ENCODE peak calls at places on chromosomes 3 and 15, in nine cellular contexts. G, W, D, L, V, B, K, A and J are unnamed samples.

GRCh38 chr15:71219646-71220045 is 104.4 kb downstream of the THSD4 start:
- DNase-seq in K (no peak), W (no peak), V (no peak), A (no peak), L (peak), D (no peak), G (peak), B (no peak), J (no peak)

GRCh38 chr3:192090586-192090985 is 629.6 kb downstream of the PYDC2 start:
- DNase-seq in W (no peak), B (no peak), G (no peak), K (no peak), A (no peak), V (no peak), D (no peak), L (no peak), J (no peak)

GRCh38 chr3:128167973-128168674 is 14.8 kb downstream of the EEFSEC start:
- DNase-seq in D (no peak), V (no peak), A (no peak), G (no peak), W (no peak), K (no peak), B (no peak), L (no peak), J (no peak)

GRCh38 chr3:13353936-13354542 is 66.1 kb downstream of the NUP210 start:
- DNase-seq in B (no peak), W (no peak), L (no peak), A (no peak), G (peak), V (no peak), D (no peak), K (no peak), J (no peak)

GRCh38 chr3:6799264-6799915 is 61.5 kb upstream of the GRM7 start:
- DNase-seq in D (peak), A (peak), V (no peak), L (no peak), K (peak), W (peak), B (peak), G (peak), J (peak)

GRCh38 chr15:92538115-92538514 is 117.5 kb downstream of the FAM174B start:
- DNase-seq in K (no peak), V (no peak), G (no peak), L (no peak), B (no peak), A (no peak), D (no peak), W (no peak), J (no peak)

GRCh38 chr3:107068980-107069379 is 308.3 kb upstream of the CCDC54 start:
- DNase-seq in V (no peak), K (no peak), W (no peak), A (peak), B (no peak), G (peak), D (no peak), L (peak), J (no peak)

GRCh38 chr3:105963161-105963560 is 94.3 kb upstream of the CBLB start:
- DNase-seq in D (no peak), K (no peak), B (no peak), A (no peak), L (no peak), W (no peak), G (no peak), V (no peak), J (no peak)

GRCh38 chr3:172213765-172214358 is 174.5 kb downstream of the FNDC3B start:
- DNase-seq in D (no peak), K (no peak), B (no peak), L (no peak), W (no peak), G (no peak), V (no peak), A (no peak), J (no peak)

GRCh38 chr15:61500951-61501350 is 271.8 kb upstream of the RORA start:
- DNase-seq in V (no peak), L (no peak), G (no peak), K (no peak), D (no peak), W (no peak), A (no peak), B (no peak), J (no peak)

GRCh38 chr3:59758672-59759071 is 708.8 kb upstream of the CFAP20DC start:
- DNase-seq in A (no peak), G (peak), V (no peak), K (no peak), L (no peak), D (no peak), B (no peak), W (no peak), J (no peak)

GRCh38 chr3:129482721-129483120 is 42.7 kb downstream of the IFT122 start:
- DNase-seq in L (no peak), G (no peak), W (no peak), D (no peak), V (no peak), K (no peak), B (no peak), A (no peak), J (no peak)
- TF ChIP-seq CTCF in L (peak), G (peak), W (no peak), D (no peak), V (no peak), K (no peak), B (no peak), A (no peak), J (peak)

DNA sequence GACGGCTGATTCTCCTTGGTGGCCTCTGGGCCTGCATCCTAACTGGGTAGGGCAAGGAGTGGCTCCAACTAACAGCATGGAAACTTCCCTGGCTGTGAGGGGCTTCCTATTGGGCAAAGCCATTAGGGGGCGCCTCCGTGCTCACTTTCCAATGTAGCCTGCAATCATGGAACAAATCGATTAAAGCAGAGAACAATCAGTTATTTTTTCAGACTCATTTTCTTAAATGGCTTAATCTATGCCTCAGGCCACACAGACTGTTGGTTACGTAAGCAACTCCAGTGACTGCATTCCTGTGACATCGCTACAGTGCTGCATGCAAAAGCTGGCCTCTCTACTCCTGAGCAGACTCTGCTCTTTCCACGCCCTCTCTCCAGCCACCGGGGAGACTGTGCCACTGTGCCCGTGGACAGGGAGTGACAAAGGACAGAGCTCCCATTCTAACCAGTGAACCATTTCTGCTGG is 278.9 kb downstream of the KLF13 start:
- DNase-seq in L (peak), G (peak), W (no peak), A (no peak), D (no peak), B (peak), V (no peak), K (no peak), J (peak)
- TF ChIP-seq CTCF in L (no peak), G (no peak), W (no peak), A (peak), D (no peak), B (no peak), V (no peak), K (no peak), J (peak)

GRCh38 chr3:139043554-139044365 is 932 bp downstream of the PRR23C start:
- DNase-seq in G (no peak), D (no peak), B (no peak), W (no peak), L (no peak), A (no peak), V (no peak), K (no peak), J (no peak)

GRCh38 chr3:139044366-139045210 is at the start of gene PRR23C:
- DNase-seq in B (peak), L (no peak), A (no peak), W (no peak), G (no peak), V (no peak), K (no peak), D (no peak), J (no peak)
- TF ChIP-seq CTCF in B (no peak), L (no peak), A (no peak), W (no peak), G (no peak), V (no peak), K (peak), D (no peak), J (no peak)

GRCh38 chr15:66151809-66152208 is 101.7 kb downstream of the MEGF11 start:
- DNase-seq in A (peak), K (no peak), V (no peak), L (no peak), D (peak), B (no peak), W (no peak), G (no peak), J (no peak)
- TF ChIP-seq CTCF in A (no peak), K (no peak), V (no peak), L (no peak), D (no peak), B (no peak), W (no peak), G (no peak), J (no peak)

DNA sequence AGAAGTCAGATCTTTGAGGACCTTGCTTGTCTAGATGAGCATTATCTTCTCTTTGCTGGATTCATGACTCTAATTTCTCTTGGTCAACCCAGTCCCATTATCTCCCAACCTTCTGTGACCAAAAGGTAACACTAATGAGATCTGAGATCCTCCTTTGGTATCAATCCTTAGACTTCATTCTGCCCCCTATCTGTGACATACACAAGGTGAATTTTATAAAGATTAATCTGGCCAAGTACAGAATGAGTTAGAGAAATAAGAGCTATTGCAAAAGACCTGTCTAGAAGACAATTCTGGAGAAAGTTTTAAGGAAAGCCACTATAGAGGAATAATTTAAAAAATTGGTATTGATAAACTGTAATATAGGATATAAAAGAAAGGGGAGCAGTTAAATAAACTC is 113.8 kb upstream of the KCNMB2 start:
- DNase-seq in D (no peak), W (no peak), B (no peak), V (no peak), L (no peak), A (no peak), G (no peak), K (no peak), J (no peak)
- TF ChIP-seq CTCF in D (no peak), W (no peak), B (no peak), V (no peak), L (no peak), A (no peak), G (no peak), K (peak), J (no peak)

GRCh38 chr3:8900065-8900464 is 63.2 kb downstream of the RAD18 start:
- DNase-seq in A (no peak), K (no peak), B (no peak), L (no peak), V (no peak), G (peak), D (no peak), W (no peak), J (no peak)
- TF ChIP-seq CTCF in A (no peak), K (no peak), B (no peak), L (no peak), V (no peak), G (no peak), D (no peak), W (no peak), J (no peak)

GRCh38 chr15:67181221-67181639 is 73.2 kb downstream of the AAGAB start:
- DNase-seq in L (no peak), G (no peak), W (no peak), K (no peak), A (peak), B (peak), V (peak), D (no peak), J (no peak)
- TF ChIP-seq CTCF in L (peak), G (no peak), W (no peak), K (no peak), A (no peak), B (no peak), V (no peak), D (no peak), J (no peak)

DNA sequence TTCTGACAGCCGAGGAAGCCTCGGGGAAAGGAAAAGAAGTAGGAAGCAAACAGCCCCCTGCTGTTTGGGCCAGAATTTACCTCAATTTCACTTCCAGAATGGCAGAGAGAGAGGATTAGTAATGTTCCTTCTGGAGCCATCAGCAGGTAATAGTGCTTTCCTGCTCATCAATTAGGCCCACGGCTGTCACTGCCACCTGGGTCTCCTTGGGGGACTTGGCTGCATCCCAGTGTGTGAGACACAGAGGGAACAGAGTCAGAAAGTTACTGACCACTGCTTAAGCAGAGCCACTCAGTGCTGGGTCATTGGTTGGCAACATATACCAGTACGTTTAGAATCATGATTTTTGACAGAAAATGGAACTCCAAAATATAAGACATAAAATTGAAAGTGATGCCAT is 397.0 kb downstream of the EPHA3 start:
- DNase-seq in B (no peak), G (no peak), K (no peak), V (no peak), L (no peak), D (no peak), A (no peak), W (no peak), J (peak)
- TF ChIP-seq CTCF in B (no peak), G (no peak), K (no peak), V (no peak), L (no peak), D (no peak), A (no peak), W (no peak), J (no peak)